ENCODE peak calls at places on chromosomes 5 and 9, in ten cellular contexts. F is psoas muscle; L is CD4-positive, alpha-beta T cell; D is GM06990; Q is nephron progenitor cell; B is mesothelial cell of epicardium; Z is HepG2; M is HFF-Myc; S is RWPE1; C is MCF 10A. T is an unnamed sample.

GRCh38 chr5:14110680-14111079 is 32.5 kb upstream of the TRIO start:
- DNase-seq in C (peak; percentile 56), F (no peak), L (no peak), S (peak; percentile 27), M (no peak), D (no peak), Z (no peak), B (no peak), Q (no peak), T (no peak)

GRCh38 chr5:20523099-20523498 is 535.1 kb upstream of the CDH18 start:
- DNase-seq in D (no peak), Q (no peak), Z (no peak), F (no peak), S (no peak), C (no peak), B (no peak), M (no peak), L (no peak), T (no peak)

GRCh38 chr9:75601280-75601679 is 289.2 kb upstream of the PCSK5 start:
- DNase-seq in M (no peak), Z (no peak), C (peak; percentile 34), F (no peak), B (no peak), Q (no peak), S (no peak), D (no peak), L (no peak), T (no peak)

GRCh38 chr9:36484124-36484523 is 84.1 kb upstream of the RNF38 start:
- DNase-seq in Z (no peak), C (no peak), M (no peak), D (no peak), Q (no peak), F (no peak), B (no peak), L (no peak), S (no peak), T (no peak)

GRCh38 chr9:94576131-94576530 is 17.5 kb downstream of the FBP2 start:
- DNase-seq in Z (no peak), M (no peak), L (no peak), D (no peak), B (no peak), C (no peak), Q (no peak), S (no peak), F (no peak), T (no peak)

GRCh38 chr9:4670591-4670990 is 4.3 kb upstream of the SPATA6L start:
- DNase-seq in L (no peak), D (no peak), Z (no peak), S (no peak), B (no peak), Q (no peak), M (no peak), F (no peak), C (no peak), T (no peak)

GRCh38 chr5:125576823-125577222 is 830.4 kb upstream of the ZNF608 start:
- DNase-seq in D (no peak), C (no peak), Q (no peak), L (no peak), S (no peak), M (no peak), B (no peak), F (no peak), Z (no peak), T (no peak)

GRCh38 chr9:74783408-74783807 is 104.3 kb downstream of the TRPM6 start:
- DNase-seq in M (no peak), F (no peak), S (peak; percentile 30), C (peak; percentile 31), D (no peak), Q (no peak), L (no peak), Z (no peak), B (no peak), T (no peak)

GRCh38 chr5:2659071-2659470 is 92.4 kb downstream of the IRX2 start:
- DNase-seq in Q (no peak), L (no peak), S (no peak), B (no peak), F (no peak), Z (no peak), C (no peak), M (no peak), D (no peak), T (no peak)

GRCh38 chr9:85332487-85332886 is 409.3 kb downstream of the AGTPBP1 start:
- DNase-seq in Z (peak; percentile 19), S (peak; percentile 43), C (peak; percentile 17), L (no peak), D (no peak), F (no peak), Q (no peak), M (no peak), B (no peak), T (no peak)
- TF ChIP-seq CTCF in Z (no peak), S (no peak), C (no peak), L (no peak), D (peak; percentile 59), F (no peak), Q (no peak), M (peak; percentile 28), B (peak; percentile 25), T (peak; percentile 51)

DNA sequence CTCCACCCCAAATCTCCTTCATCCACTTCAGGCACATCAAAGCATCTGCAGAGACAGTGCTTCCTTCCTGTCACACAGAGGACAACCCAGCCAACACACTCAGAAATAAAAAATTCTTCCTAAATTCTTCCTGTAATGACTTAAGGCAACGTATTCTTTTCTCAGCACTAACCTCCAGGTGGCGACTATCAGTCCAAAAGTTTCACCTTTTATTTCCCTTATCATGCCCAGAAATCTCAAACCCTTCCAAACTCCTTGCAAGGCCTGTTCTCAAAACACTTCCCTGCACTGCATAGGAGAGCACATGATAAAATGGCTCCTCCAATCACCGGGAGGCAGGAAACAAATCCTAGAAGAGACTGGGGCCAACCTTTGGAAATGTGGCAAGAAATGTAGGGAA is 35.1 kb downstream of the SLIT3 start:
- DNase-seq in B (no peak), L (no peak), D (no peak), M (no peak), S (peak; percentile 25), C (peak; percentile 50), Q (no peak), Z (no peak), F (no peak), T (no peak)
- TF ChIP-seq CTCF in B (peak; percentile 15), L (no peak), D (peak; percentile 37), M (no peak), S (no peak), C (peak; percentile 39), Q (no peak), Z (no peak), F (no peak), T (peak; percentile 33)

DNA sequence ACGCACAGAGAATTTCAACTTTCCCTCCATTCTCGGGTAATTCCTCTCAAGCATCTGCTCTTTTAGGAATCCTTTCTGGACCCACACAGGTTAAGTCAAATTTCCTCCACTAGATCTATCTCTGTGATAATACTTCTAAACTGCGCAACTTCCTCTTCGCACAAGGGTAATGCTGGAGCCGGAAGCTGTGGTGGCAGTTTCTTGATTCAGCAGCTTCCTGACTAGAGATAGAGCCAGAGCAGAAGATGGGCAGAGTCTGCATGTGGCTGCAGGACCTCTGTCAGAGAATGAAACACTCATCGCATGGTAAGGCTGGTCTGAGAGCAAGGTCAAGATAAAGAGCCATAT is 11.1 kb upstream of the CDC42SE2 start:
- DNase-seq in B (no peak), Z (no peak), M (no peak), S (no peak), F (peak; percentile 21), L (peak; percentile 83), Q (no peak), D (peak; percentile 74), C (no peak), T (no peak)
- TF ChIP-seq CTCF in B (no peak), Z (no peak), M (no peak), S (no peak), F (no peak), L (no peak), Q (no peak), D (no peak), C (no peak), T (no peak)

GRCh38 chr9:34625087-34625486 is 3.8 kb downstream of the ARID3C start:
- DNase-seq in Z (no peak), Q (no peak), M (no peak), S (no peak), L (no peak), B (no peak), C (no peak), F (no peak), D (no peak), T (no peak)

GRCh38 chr9:34629492-34629809 is 585 bp upstream of the ARID3C start:
- DNase-seq in M (no peak), B (no peak), L (no peak), Z (no peak), C (no peak), Q (no peak), D (no peak), S (no peak), F (no peak), T (no peak)

GRCh38 chr9:34627716-34628655 is 880 bp downstream of the ARID3C start:
- DNase-seq in F (no peak), Q (no peak), D (no peak), L (no peak), S (no peak), M (no peak), B (no peak), Z (no peak), C (no peak), T (no peak)

GRCh38 chr9:34630402-34631154 is 1.7 kb upstream of the ARID3C start:
- DNase-seq in F (no peak), L (no peak), B (no peak), Q (no peak), M (no peak), Z (peak; percentile 48), C (peak; percentile 16), D (no peak), S (peak; percentile 45), T (no peak)

GRCh38 chr9:34628656-34629491 is at the start of gene ARID3C:
- DNase-seq in F (no peak), Q (peak; percentile 73), D (peak; percentile 31), S (peak; percentile 49), Z (no peak), C (no peak), L (no peak), M (no peak), B (no peak), T (peak; percentile 50)
- TF ChIP-seq CTCF in F (no peak), Q (no peak), D (no peak), S (no peak), Z (no peak), C (no peak), L (no peak), M (no peak), B (no peak), T (no peak)

T was measured in progenitor cell of endocrine pancreas.